ENCODE peak calls at places on chromosomes 7 and 10, in ten cellular contexts. One of them, this sample, is unnamed.

GRCh38 chr7:45180084-45180986 is 22.7 kb downstream of the RAMP3 start:
- DNase-seq in PC-9: no peak
- DNase-seq in kidney: peak
- DNase-seq in left ventricle myocardium inferior: no peak
- DNase-seq in mammary epithelial cell: no peak
- DNase-seq in HFF-Myc: no peak
- DNase-seq in uterus: no peak
- DNase-seq in brain microvascular endothelial cell: no peak
- DNase-seq in K562: no peak
- DNase-seq in cardiac fibroblast: no peak
- DNase-seq in this sample: no peak

GRCh38 chr10:50561816-50562215 is 61.9 kb downstream of the SGMS1 start:
- DNase-seq in cardiac fibroblast: no peak
- DNase-seq in HFF-Myc: no peak
- DNase-seq in uterus: no peak
- DNase-seq in kidney: no peak
- DNase-seq in PC-9: no peak
- DNase-seq in K562: peak
- DNase-seq in brain microvascular endothelial cell: no peak
- DNase-seq in mammary epithelial cell: no peak
- DNase-seq in left ventricle myocardium inferior: no peak
- DNase-seq in this sample: no peak

GRCh38 chr10:125562737-125563136 is 120.2 kb downstream of the TEX36 start:
- DNase-seq in mammary epithelial cell: no peak
- DNase-seq in cardiac fibroblast: no peak
- DNase-seq in HFF-Myc: no peak
- DNase-seq in uterus: no peak
- DNase-seq in PC-9: no peak
- DNase-seq in left ventricle myocardium inferior: no peak
- DNase-seq in brain microvascular endothelial cell: no peak
- DNase-seq in K562: peak
- DNase-seq in kidney: no peak
- DNase-seq in this sample: no peak

GRCh38 chr10:88115968-88116367 is 252.5 kb downstream of the PTEN start:
- DNase-seq in cardiac fibroblast: no peak
- DNase-seq in PC-9: no peak
- DNase-seq in brain microvascular endothelial cell: no peak
- DNase-seq in mammary epithelial cell: peak
- DNase-seq in left ventricle myocardium inferior: no peak
- DNase-seq in kidney: no peak
- DNase-seq in K562: no peak
- DNase-seq in uterus: no peak
- DNase-seq in HFF-Myc: no peak
- DNase-seq in this sample: peak

GRCh38 chr10:131569851-131570715 is 258.6 kb upstream of the TCERG1L start:
- DNase-seq in mammary epithelial cell: no peak
- DNase-seq in K562: peak
- DNase-seq in PC-9: no peak
- DNase-seq in kidney: no peak
- DNase-seq in left ventricle myocardium inferior: no peak
- DNase-seq in brain microvascular endothelial cell: no peak
- DNase-seq in HFF-Myc: no peak
- DNase-seq in uterus: no peak
- DNase-seq in cardiac fibroblast: no peak
- DNase-seq in this sample: no peak

GRCh38 chr7:25007668-25008067 is 27.7 kb upstream of the OSBPL3 start:
- DNase-seq in mammary epithelial cell: no peak
- DNase-seq in kidney: no peak
- DNase-seq in K562: no peak
- DNase-seq in HFF-Myc: no peak
- DNase-seq in brain microvascular endothelial cell: no peak
- DNase-seq in uterus: no peak
- DNase-seq in cardiac fibroblast: no peak
- DNase-seq in left ventricle myocardium inferior: no peak
- DNase-seq in PC-9: no peak
- DNase-seq in this sample: no peak

GRCh38 chr10:86703176-86703575 is 34.9 kb downstream of the LDB3 start:
- DNase-seq in K562: no peak
- DNase-seq in brain microvascular endothelial cell: no peak
- DNase-seq in PC-9: no peak
- DNase-seq in uterus: no peak
- DNase-seq in cardiac fibroblast: no peak
- DNase-seq in left ventricle myocardium inferior: no peak
- DNase-seq in mammary epithelial cell: no peak
- DNase-seq in kidney: no peak
- DNase-seq in HFF-Myc: no peak
- DNase-seq in this sample: no peak

GRCh38 chr10:114401195-114401741 is 3.0 kb downstream of the AFAP1L2 start:
- DNase-seq in K562: no peak
- DNase-seq in kidney: peak
- DNase-seq in mammary epithelial cell: no peak
- DNase-seq in HFF-Myc: peak
- DNase-seq in PC-9: no peak
- DNase-seq in uterus: peak
- DNase-seq in brain microvascular endothelial cell: peak
- DNase-seq in left ventricle myocardium inferior: peak
- DNase-seq in cardiac fibroblast: peak
- DNase-seq in this sample: peak

GRCh38 chr10:99775850-99776249 is 6.6 kb upstream of the ABCC2 start:
- DNase-seq in uterus: no peak
- DNase-seq in HFF-Myc: no peak
- DNase-seq in cardiac fibroblast: peak
- DNase-seq in kidney: no peak
- DNase-seq in left ventricle myocardium inferior: no peak
- DNase-seq in brain microvascular endothelial cell: peak
- DNase-seq in mammary epithelial cell: peak
- DNase-seq in K562: peak
- DNase-seq in PC-9: no peak
- DNase-seq in this sample: peak

GRCh38 chr10:86169066-86169465 is 197.5 kb downstream of the GRID1 start:
- DNase-seq in K562: no peak
- DNase-seq in uterus: no peak
- DNase-seq in kidney: no peak
- DNase-seq in PC-9: no peak
- DNase-seq in HFF-Myc: no peak
- DNase-seq in left ventricle myocardium inferior: no peak
- DNase-seq in brain microvascular endothelial cell: no peak
- DNase-seq in mammary epithelial cell: no peak
- DNase-seq in cardiac fibroblast: no peak
- DNase-seq in this sample: no peak

GRCh38 chr10:16445770-16446469 is 9.1 kb downstream of the PTER start:
- DNase-seq in cardiac fibroblast: no peak
- DNase-seq in mammary epithelial cell: no peak
- DNase-seq in HFF-Myc: no peak
- DNase-seq in uterus: no peak
- DNase-seq in left ventricle myocardium inferior: no peak
- DNase-seq in PC-9: no peak
- DNase-seq in kidney: no peak
- DNase-seq in K562: no peak
- DNase-seq in brain microvascular endothelial cell: no peak
- DNase-seq in this sample: no peak

GRCh38 chr7:156206174-156206573 is 393.9 kb upstream of the SHH start:
- DNase-seq in uterus: no peak
- DNase-seq in left ventricle myocardium inferior: no peak
- DNase-seq in HFF-Myc: no peak
- DNase-seq in cardiac fibroblast: no peak
- DNase-seq in PC-9: no peak
- DNase-seq in kidney: no peak
- DNase-seq in brain microvascular endothelial cell: no peak
- DNase-seq in mammary epithelial cell: no peak
- DNase-seq in K562: no peak
- DNase-seq in this sample: no peak

DNA sequence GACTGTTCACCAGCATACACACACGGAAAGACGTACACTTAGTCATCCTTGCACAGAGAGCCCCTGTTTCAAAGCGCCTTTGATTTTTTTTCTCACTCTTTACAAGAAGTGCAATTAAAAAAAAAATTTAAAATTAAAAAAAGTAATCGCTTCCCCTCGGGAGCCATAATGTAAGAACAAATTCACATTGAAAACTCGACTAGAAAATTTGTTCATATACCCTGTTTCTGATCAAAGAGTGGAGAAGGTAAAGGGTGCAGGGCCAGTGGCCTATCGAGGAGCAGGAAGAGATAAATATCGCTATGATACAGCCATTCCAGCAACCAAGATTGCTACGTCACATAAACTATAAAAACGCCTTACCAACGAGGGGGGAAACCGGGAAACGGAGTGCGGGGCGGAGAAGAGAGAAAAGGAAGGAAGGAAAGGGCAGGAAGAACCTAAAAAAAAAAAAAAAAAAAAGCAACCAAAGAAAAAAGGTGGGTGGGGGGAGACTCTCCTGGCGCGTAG is 5.0 kb upstream of the HOXA2 start:
- DNase-seq in K562: no peak
- DNase-seq in cardiac fibroblast: no peak
- DNase-seq in left ventricle myocardium inferior: no peak
- DNase-seq in uterus: no peak
- DNase-seq in brain microvascular endothelial cell: no peak
- DNase-seq in HFF-Myc: no peak
- DNase-seq in kidney: peak
- DNase-seq in PC-9: no peak
- DNase-seq in mammary epithelial cell: peak
- DNase-seq in this sample: no peak
- H3K4me3 ChIP-seq in K562: no peak
- H3K4me3 ChIP-seq in cardiac fibroblast: no peak
- H3K4me3 ChIP-seq in left ventricle myocardium inferior: peak
- H3K4me3 ChIP-seq in uterus: no peak
- H3K4me3 ChIP-seq in brain microvascular endothelial cell: peak
- H3K4me3 ChIP-seq in HFF-Myc: no peak
- H3K4me3 ChIP-seq in kidney: peak
- H3K4me3 ChIP-seq in PC-9: no peak
- H3K4me3 ChIP-seq in mammary epithelial cell: peak
- H3K4me3 ChIP-seq in this sample: no peak

GRCh38 chr7:30934225-30934624 is 22.6 kb downstream of the AQP1 start:
- DNase-seq in K562: no peak
- DNase-seq in left ventricle myocardium inferior: no peak
- DNase-seq in PC-9: no peak
- DNase-seq in HFF-Myc: no peak
- DNase-seq in mammary epithelial cell: no peak
- DNase-seq in kidney: peak
- DNase-seq in uterus: no peak
- DNase-seq in brain microvascular endothelial cell: no peak
- DNase-seq in cardiac fibroblast: no peak
- DNase-seq in this sample: no peak
- H3K4me3 ChIP-seq in K562: no peak
- H3K4me3 ChIP-seq in left ventricle myocardium inferior: no peak
- H3K4me3 ChIP-seq in PC-9: no peak
- H3K4me3 ChIP-seq in HFF-Myc: no peak
- H3K4me3 ChIP-seq in mammary epithelial cell: no peak
- H3K4me3 ChIP-seq in kidney: no peak
- H3K4me3 ChIP-seq in uterus: no peak
- H3K4me3 ChIP-seq in brain microvascular endothelial cell: no peak
- H3K4me3 ChIP-seq in cardiac fibroblast: no peak
- H3K4me3 ChIP-seq in this sample: no peak

GRCh38 chr7:38330861-38331709 is 57.6 kb upstream of the TARP start:
- DNase-seq in uterus: no peak
- DNase-seq in cardiac fibroblast: no peak
- DNase-seq in kidney: no peak
- DNase-seq in left ventricle myocardium inferior: no peak
- DNase-seq in brain microvascular endothelial cell: no peak
- DNase-seq in HFF-Myc: no peak
- DNase-seq in mammary epithelial cell: no peak
- DNase-seq in K562: peak
- DNase-seq in PC-9: no peak
- DNase-seq in this sample: no peak
- H3K4me3 ChIP-seq in uterus: no peak
- H3K4me3 ChIP-seq in cardiac fibroblast: no peak
- H3K4me3 ChIP-seq in kidney: no peak
- H3K4me3 ChIP-seq in left ventricle myocardium inferior: no peak
- H3K4me3 ChIP-seq in brain microvascular endothelial cell: no peak
- H3K4me3 ChIP-seq in HFF-Myc: no peak
- H3K4me3 ChIP-seq in mammary epithelial cell: no peak
- H3K4me3 ChIP-seq in K562: no peak
- H3K4me3 ChIP-seq in PC-9: no peak
- H3K4me3 ChIP-seq in this sample: no peak

DNA sequence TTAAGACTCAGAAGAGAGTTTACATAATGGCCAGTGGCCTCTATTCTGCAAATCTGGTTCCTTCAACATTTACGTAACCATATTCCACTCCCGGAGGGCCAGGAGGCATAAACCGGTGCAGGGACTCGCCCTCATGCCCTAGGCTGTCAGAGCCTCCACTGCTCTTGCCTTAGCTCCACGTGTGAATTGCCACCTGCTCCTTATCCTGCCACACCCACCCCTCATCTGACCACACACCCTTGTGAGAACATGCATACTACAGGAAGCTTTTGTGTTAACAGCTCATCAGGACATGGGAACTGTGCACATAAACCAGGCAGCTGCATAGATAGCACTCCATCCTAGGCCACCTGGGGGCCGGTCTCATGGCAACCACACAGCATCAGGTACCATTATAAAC is 146.7 kb upstream of the PFKP start:
- DNase-seq in mammary epithelial cell: no peak
- DNase-seq in HFF-Myc: no peak
- DNase-seq in K562: no peak
- DNase-seq in kidney: no peak
- DNase-seq in PC-9: no peak
- DNase-seq in uterus: no peak
- DNase-seq in brain microvascular endothelial cell: no peak
- DNase-seq in left ventricle myocardium inferior: no peak
- DNase-seq in cardiac fibroblast: no peak
- DNase-seq in this sample: no peak
- H3K4me3 ChIP-seq in mammary epithelial cell: no peak
- H3K4me3 ChIP-seq in HFF-Myc: no peak
- H3K4me3 ChIP-seq in K562: no peak
- H3K4me3 ChIP-seq in kidney: no peak
- H3K4me3 ChIP-seq in PC-9: no peak
- H3K4me3 ChIP-seq in uterus: no peak
- H3K4me3 ChIP-seq in brain microvascular endothelial cell: no peak
- H3K4me3 ChIP-seq in left ventricle myocardium inferior: no peak
- H3K4me3 ChIP-seq in cardiac fibroblast: no peak
- H3K4me3 ChIP-seq in this sample: no peak

This sample was measured in AG09309.